ENCODE peak calls at places on chromosomes 3 and 15, in five cellular contexts. L, R, J, E and F are unnamed samples.

GRCh38 chr3:14338898-14339458 is 63.4 kb upstream of the SLC6A6 start:
- DNase-seq in L (no peak), R (no peak), J (no peak), E (no peak), F (no peak)

GRCh38 chr3:62527484-62527883 is 154.1 kb upstream of the FEZF2 start:
- DNase-seq in L (no peak), R (no peak), J (no peak), E (no peak), F (no peak)

GRCh38 chr3:164897335-164897734 is 181.0 kb downstream of the SI start:
- DNase-seq in L (peak), R (no peak), J (no peak), E (no peak), F (no peak)

GRCh38 chr3:182896553-182896952 is 83.8 kb downstream of the DCUN1D1 start:
- DNase-seq in L (no peak), R (no peak), J (no peak), E (no peak), F (no peak)

GRCh38 chr15:71333839-71334238 is 218.6 kb downstream of the THSD4 start:
- DNase-seq in L (no peak), R (no peak), J (no peak), E (no peak), F (no peak)

GRCh38 chr3:29412117-29412516 is 131.2 kb downstream of the RBMS3 start:
- DNase-seq in L (no peak), R (no peak), J (no peak), E (no peak), F (no peak)

GRCh38 chr3:156209631-156210336 is 89.4 kb downstream of the KCNAB1 start:
- DNase-seq in L (no peak), R (no peak), J (no peak), E (no peak), F (no peak)

GRCh38 chr15:71230303-71230702 is 115.0 kb downstream of the THSD4 start:
- DNase-seq in L (no peak), R (no peak), J (no peak), E (no peak), F (no peak)

GRCh38 chr3:112615942-112616731 is 24.8 kb downstream of the CCDC80 start:
- DNase-seq in L (no peak), R (no peak), J (no peak), E (no peak), F (no peak)

GRCh38 chr15:52822475-52822874 is 32.3 kb upstream of the ONECUT1 start:
- DNase-seq in L (no peak), R (no peak), J (no peak), E (no peak), F (no peak)

GRCh38 chr3:179421500-179421899 is 29.8 kb downstream of the GNB4 start:
- DNase-seq in L (no peak), R (no peak), J (no peak), E (peak), F (no peak)

GRCh38 chr3:140636452-140637138 is 41.3 kb upstream of the TRIM42 start:
- DNase-seq in L (no peak), R (no peak), J (no peak), E (no peak), F (no peak)

GRCh38 chr3:52087728-52088127 is 31.4 kb upstream of the DUSP7 start:
- DNase-seq in L (no peak), R (no peak), J (peak), E (no peak), F (no peak)

GRCh38 chr15:34644061-34644460 is 60.6 kb upstream of the GOLGA8B start:
- DNase-seq in L (no peak), R (no peak), J (no peak), E (no peak), F (no peak)

GRCh38 chr3:126956866-126957650 is 25.9 kb upstream of the PLXNA1 start:
- DNase-seq in L (no peak), R (no peak), J (peak), E (peak), F (peak)

GRCh38 chr3:17935217-17935616 is 192.8 kb upstream of the TBC1D5 start:
- DNase-seq in L (peak), R (no peak), J (no peak), E (no peak), F (no peak)

GRCh38 chr3:21979706-21980105 is 228.7 kb upstream of the ZNF385D start:
- DNase-seq in L (no peak), R (no peak), J (no peak), E (no peak), F (no peak)

GRCh38 chr3:13518516-13519351 is 30.2 kb upstream of the FBLN2 start:
- DNase-seq in L (no peak), R (no peak), J (peak), E (peak), F (peak)

GRCh38 chr3:162719684-162720341 is 1223.2 kb downstream of the OTOL1 start:
- DNase-seq in L (no peak), R (no peak), J (no peak), E (no peak), F (no peak)

GRCh38 chr3:193836918-193837317 is 243.9 kb downstream of the OPA1 start:
- DNase-seq in L (no peak), R (no peak), J (no peak), E (no peak), F (no peak)

GRCh38 chr3:14430706-14431470 is 28.5 kb downstream of the SLC6A6 start:
- DNase-seq in L (no peak), R (no peak), J (no peak), E (no peak), F (no peak)

GRCh38 chr3:39804951-39805350 is 4.5 kb upstream of the MYRIP start:
- DNase-seq in L (no peak), R (no peak), J (no peak), E (no peak), F (no peak)

GRCh38 chr3:36701903-36702374 is 62.4 kb downstream of the DCLK3 start:
- DNase-seq in L (no peak), R (no peak), J (no peak), E (no peak), F (no peak)

GRCh38 chr15:101361418-101361817 is 66.4 kb upstream of the SNRPA1 start:
- DNase-seq in L (no peak), R (no peak), J (no peak), E (no peak), F (no peak)

GRCh38 chr3:186308549-186308948 is 53.5 kb downstream of the DGKG start:
- DNase-seq in L (no peak), R (no peak), J (no peak), E (no peak), F (no peak)

GRCh38 chr3:187136936-187137335 is 2.4 kb downstream of the RPL39L start:
- DNase-seq in L (no peak), R (no peak), J (no peak), E (no peak), F (no peak)

GRCh38 chr15:66775127-66776105 is 73.4 kb downstream of the SMAD6 start:
- DNase-seq in L (no peak), R (no peak), J (no peak), E (no peak), F (peak)

GRCh38 chr15:34810455-34811146 is 15.3 kb upstream of the ACTC1 start:
- DNase-seq in L (no peak), R (no peak), J (peak), E (peak), F (no peak)

GRCh38 chr15:44183363-44183762 is 11.7 kb downstream of the FRMD5 start:
- DNase-seq in L (no peak), R (no peak), J (no peak), E (no peak), F (no peak)

GRCh38 chr3:81749285-81749684 is 12.2 kb downstream of the GBE1 start:
- DNase-seq in L (no peak), R (no peak), J (no peak), E (no peak), F (no peak)

GRCh38 chr3:49397470-49397869 is 14.3 kb downstream of the RHOA start:
- DNase-seq in L (no peak), R (no peak), J (no peak), E (no peak), F (no peak)

GRCh38 chr15:53869806-53870073 is 108.5 kb upstream of the UNC13C start:
- DNase-seq in L (no peak), R (no peak), J (no peak), E (no peak), F (no peak)

GRCh38 chr3:194265996-194266657 is 85.0 kb downstream of the CPN2 start:
- DNase-seq in L (no peak), R (no peak), J (no peak), E (peak), F (no peak)

GRCh38 chr15:35852818-35853624 is 307.1 kb upstream of the DPH6 start:
- DNase-seq in L (no peak), R (no peak), J (no peak), E (no peak), F (no peak)

GRCh38 chr3:175383366-175383765 is 524.2 kb downstream of the NAALADL2 start:
- DNase-seq in L (no peak), R (no peak), J (no peak), E (no peak), F (no peak)